ENCODE peak calls at places on chromosomes 6 and 20, in four cellular contexts. P is psoas muscle, B is GM20000, W is brain microvascular endothelial cell. M is an unnamed sample.

GRCh38 chr6:15375638-15376290 is 129.9 kb downstream of the JARID2 start:
- DNase-seq in P (no peak), W (no peak), B (no peak), M (no peak)

GRCh38 chr6:39083111-39083702 is 31.8 kb downstream of the SAYSD1 start:
- DNase-seq in W (no peak), B (no peak), P (no peak), M (no peak)

GRCh38 chr6:135115411-135116293 is 61.0 kb upstream of the HBS1L start:
- DNase-seq in P (no peak), W (no peak), B (no peak), M (no peak)

GRCh38 chr6:56551409-56552120 is 91.1 kb downstream of the DST start:
- DNase-seq in B (no peak), P (no peak), W (no peak), M (no peak)

GRCh38 chr6:138455746-138456392 is 43.4 kb downstream of the NHSL1 start:
- DNase-seq in B (peak; percentile 61), W (peak; percentile 25), P (no peak), M (no peak)

GRCh38 chr20:22586645-22587310 is 2.4 kb upstream of the FOXA2 start:
- DNase-seq in P (peak; percentile 65), B (peak; percentile 74), W (no peak), M (no peak)

GRCh38 chr6:164013480-164014208 is 599.1 kb downstream of the QKI start:
- DNase-seq in W (no peak), B (no peak), P (no peak), M (no peak)

GRCh38 chr6:134642217-134642616 is 307.7 kb downstream of the ALDH8A1 start:
- DNase-seq in B (no peak), P (no peak), W (no peak), M (no peak)

GRCh38 chr20:32749914-32750637 is 6.8 kb upstream of the COMMD7 start:
- DNase-seq in P (no peak), B (no peak), W (no peak), M (no peak)

GRCh38 chr20:2750343-2751251 is 49.8 kb downstream of the CPXM1 start:
- DNase-seq in P (peak; percentile 72), W (peak; percentile 12), B (peak; percentile 43), M (no peak)

GRCh38 chr6:138103876-138104275 is 3.3 kb downstream of the PERP start:
- DNase-seq in W (no peak), B (no peak), P (no peak), M (no peak)

GRCh38 chr6:28206527-28207243 is 18.4 kb upstream of the ZSCAN9 start:
- DNase-seq in W (no peak), B (no peak), P (no peak), M (no peak)

GRCh38 chr20:34222208-34222607 is 19.0 kb upstream of the ASIP start:
- DNase-seq in P (no peak), B (no peak), W (peak; percentile 93), M (no peak)

GRCh38 chr6:56312049-56312448 is 64.7 kb upstream of the COL21A1 start:
- DNase-seq in W (no peak), P (no peak), B (no peak), M (no peak)

GRCh38 chr20:35339007-35339406 is 46.8 kb upstream of the FAM83C start:
- DNase-seq in W (peak; percentile 74), P (no peak), B (no peak), M (no peak)

GRCh38 chr6:136506124-136506799 is 44.0 kb downstream of the MAP7 start:
- DNase-seq in P (no peak), B (no peak), W (no peak), M (no peak)

GRCh38 chr6:15017251-15017650 is 228.6 kb upstream of the JARID2 start:
- DNase-seq in B (no peak), W (peak; percentile 5), P (peak; percentile 53), M (no peak)

GRCh38 chr6:37049990-37050853 is 44.8 kb downstream of the FGD2 start:
- DNase-seq in B (peak; percentile 76), W (no peak), P (peak; percentile 78), M (peak; percentile 71)

GRCh38 chr20:24462461-24463010 is 6.9 kb upstream of the SYNDIG1 start:
- DNase-seq in B (no peak), W (no peak), P (no peak), M (no peak)

GRCh38 chr20:47754301-47754700 is 31.0 kb downstream of the SULF2 start:
- DNase-seq in W (no peak), B (no peak), P (no peak), M (no peak)

GRCh38 chr6:165721349-165721748 is 58.3 kb upstream of the PDE10A start:
- DNase-seq in B (no peak), P (no peak), W (no peak), M (no peak)

GRCh38 chr6:30100585-30101422 is 12.1 kb downstream of the TRIM31 start:
- DNase-seq in W (no peak), B (peak; percentile 49), P (peak; percentile 64), M (peak; percentile 24)

GRCh38 chr6:30102701-30103629 is 9.9 kb downstream of the TRIM31 start:
- DNase-seq in P (peak; percentile 90), B (peak; percentile 93), W (peak; percentile 85), M (peak; percentile 68)

GRCh38 chr6:30101939-30102700 is 10.8 kb downstream of the TRIM31 start:
- DNase-seq in W (peak; percentile 67), B (peak; percentile 89), P (peak; percentile 95), M (peak; percentile 77)

GRCh38 chr6:30101423-30101938 is 11.4 kb downstream of the TRIM31 start:
- DNase-seq in W (no peak), B (peak; percentile 63), P (no peak), M (no peak)

GRCh38 chr6:30103630-30104179 is 9.2 kb downstream of the TRIM31 start:
- DNase-seq in B (no peak), P (no peak), W (no peak), M (no peak)
- TF ChIP-seq CTCF in B (no peak), P (no peak), W (no peak), M (no peak)

DNA sequence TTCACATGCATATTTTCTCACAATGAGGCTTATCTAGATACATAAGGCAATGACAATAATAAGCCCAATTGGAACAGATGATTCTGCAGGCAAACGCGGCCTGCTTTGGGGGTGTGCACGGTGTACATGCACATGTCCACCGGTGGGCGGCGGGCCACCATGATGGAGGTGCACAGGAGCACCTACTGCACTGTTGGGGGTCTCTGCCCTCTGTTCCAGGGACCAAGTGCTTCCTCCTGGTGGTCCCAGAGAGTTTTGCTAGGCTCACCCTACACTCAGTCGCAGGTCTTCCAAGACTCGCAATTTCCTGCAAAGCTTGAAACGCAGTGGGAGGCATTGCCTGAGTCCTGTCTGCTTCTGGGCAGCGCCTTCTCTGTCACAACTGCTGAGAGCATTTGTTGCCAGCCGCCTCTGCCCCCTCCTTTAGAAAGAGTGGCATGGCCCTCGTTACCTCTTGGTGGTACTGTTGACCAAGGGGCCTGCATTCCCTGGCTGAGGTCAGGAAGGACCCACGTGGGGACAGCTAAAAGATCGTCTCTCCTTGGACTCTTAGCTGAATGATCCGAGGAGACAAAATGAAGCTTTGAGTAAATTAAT is 135.3 kb downstream of the ERMARD start:
- DNase-seq in B (no peak), P (no peak), W (no peak), M (no peak)
- TF ChIP-seq CTCF in B (no peak), P (no peak), W (no peak), M (no peak)

GRCh38 chr6:126422912-126423311 is 83.0 kb downstream of the CENPW start:
- DNase-seq in P (no peak), B (no peak), W (no peak), M (no peak)
- TF ChIP-seq CTCF in P (no peak), B (no peak), W (no peak), M (no peak)

GRCh38 chr6:132084811-132085509 is 133.8 kb upstream of the CCN2 start:
- DNase-seq in W (peak; percentile 88), B (peak; percentile 28), P (no peak), M (no peak)

GRCh38 chr6:132087391-132087790 is 136.2 kb upstream of the CCN2 start:
- DNase-seq in P (no peak), B (no peak), W (no peak), M (no peak)

GRCh38 chr6:132088150-132088549 is 137.0 kb upstream of the CCN2 start:
- DNase-seq in W (no peak), B (no peak), P (no peak), M (no peak)

GRCh38 chr6:132082421-132082820 is 131.2 kb upstream of the CCN2 start:
- DNase-seq in P (no peak), B (no peak), W (no peak), M (no peak)

DNA sequence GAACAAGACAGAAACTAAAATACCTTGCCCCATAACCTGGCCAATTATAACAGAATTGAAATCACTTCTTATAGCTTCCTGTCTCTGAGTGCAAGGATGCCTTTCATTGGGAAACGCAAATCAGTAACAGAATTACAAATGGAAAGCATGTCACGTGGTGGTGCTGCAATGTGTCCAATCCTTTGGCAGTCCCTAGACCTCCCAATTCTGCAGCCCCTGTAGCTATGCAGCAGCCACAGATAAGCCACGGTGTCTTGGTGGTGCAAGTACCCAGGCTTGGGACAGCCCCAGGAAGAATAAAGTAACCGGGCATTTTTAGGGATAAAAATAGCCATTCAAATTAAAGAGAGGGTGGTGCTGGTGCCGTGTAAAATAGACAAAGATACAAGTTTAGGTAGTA is 134.6 kb upstream of the CCN2 start:
- DNase-seq in W (peak; percentile 26), P (no peak), B (no peak), M (no peak)
- TF ChIP-seq CTCF in W (no peak), P (no peak), B (no peak), M (no peak)